ENCODE peak calls at places on chromosomes 6 and 20, in nine cellular contexts. Z is skeletal muscle cell, F is GM23248, B is bronchial epithelial cell, E is fibroblast of lung, M is GM06990, U is NT2/D1, C is lower leg skin, D is brain microvascular endothelial cell. H is an unnamed sample.

GRCh38 chr6:44655368-44656342 is 268.1 kb downstream of the CDC5L start:
- DNase-seq in U (peak; percentile 63), Z (peak; percentile 62), B (peak; percentile 46), C (peak; percentile 89), D (peak; percentile 54), M (peak; percentile 62), F (peak; percentile 76), E (peak; percentile 68), H (peak; percentile 89)

GRCh38 chr6:157768863-157769551 is 54.0 kb upstream of the SNX9 start:
- DNase-seq in U (no peak), F (no peak), Z (no peak), E (no peak), D (no peak), B (no peak), C (no peak), M (no peak), H (no peak)

GRCh38 chr6:39154705-39155104 is 39.7 kb upstream of the SAYSD1 start:
- DNase-seq in B (no peak), U (no peak), D (no peak), Z (no peak), M (no peak), E (no peak), C (no peak), F (no peak), H (no peak)

GRCh38 chr6:10451828-10452509 is 37.1 kb upstream of the TFAP2A start:
- DNase-seq in F (peak; percentile 91), M (no peak), D (peak; percentile 64), U (no peak), Z (peak; percentile 12), E (peak; percentile 38), C (peak; percentile 63), B (peak; percentile 99), H (peak; percentile 14)

GRCh38 chr6:168130168-168130651 is 51.2 kb upstream of the FRMD1 start:
- DNase-seq in M (no peak), U (no peak), C (peak; percentile 8), E (no peak), B (no peak), Z (no peak), D (no peak), F (no peak), H (no peak)

GRCh38 chr20:24783631-24784492 is 165.2 kb upstream of the CST7 start:
- DNase-seq in F (no peak), D (no peak), C (no peak), U (no peak), M (no peak), B (no peak), E (no peak), Z (no peak), H (no peak)

GRCh38 chr20:42082611-42083010 is 464.4 kb upstream of the CHD6 start:
- DNase-seq in C (peak; percentile 56), D (peak; percentile 0), Z (no peak), B (peak; percentile 8), M (no peak), U (no peak), F (peak; percentile 13), E (peak; percentile 11), H (no peak)

GRCh38 chr20:24917797-24918578 is 31.1 kb upstream of the CST7 start:
- DNase-seq in M (peak; percentile 65), U (peak; percentile 59), F (peak; percentile 78), D (peak; percentile 61), B (peak; percentile 29), Z (peak; percentile 17), C (peak; percentile 41), E (peak; percentile 68), H (peak; percentile 59)

GRCh38 chr6:21842875-21843274 is 249.3 kb downstream of the SOX4 start:
- DNase-seq in F (no peak), E (no peak), C (no peak), B (peak; percentile 28), U (no peak), D (no peak), M (no peak), Z (no peak), H (no peak)

GRCh38 chr6:130453230-130453629 is 87.4 kb downstream of the TMEM200A start:
- DNase-seq in F (peak; percentile 80), Z (no peak), B (peak; percentile 59), E (no peak), C (no peak), D (peak; percentile 90), U (no peak), M (no peak), H (peak; percentile 40)

GRCh38 chr6:836276-836853 is 143.4 kb upstream of the EXOC2 start:
- DNase-seq in F (no peak), B (peak; percentile 73), U (no peak), C (no peak), Z (no peak), D (no peak), E (no peak), M (no peak), H (no peak)

GRCh38 chr20:24953621-24954133 is 4.6 kb downstream of the CST7 start:
- DNase-seq in Z (no peak), F (no peak), U (no peak), C (no peak), M (no peak), B (no peak), D (no peak), E (no peak), H (no peak)

GRCh38 chr20:13117200-13117599 is 103.9 kb upstream of the ISM1 start:
- DNase-seq in B (no peak), U (no peak), Z (no peak), M (no peak), C (no peak), E (no peak), F (no peak), D (no peak), H (no peak)

GRCh38 chr6:56491606-56492328 is 150.9 kb downstream of the DST start:
- DNase-seq in M (no peak), C (no peak), B (no peak), F (peak; percentile 53), E (peak; percentile 39), Z (peak; percentile 62), D (peak; percentile 54), U (no peak), H (no peak)

GRCh38 chr6:113596907-113597583 is 260.1 kb upstream of the MARCKS start:
- DNase-seq in Z (peak; percentile 80), B (peak; percentile 32), C (no peak), D (peak; percentile 74), E (peak; percentile 46), U (no peak), F (peak; percentile 61), M (no peak), H (peak; percentile 95)

GRCh38 chr20:57618091-57618765 is 2.0 kb downstream of the ZBP1 start:
- DNase-seq in Z (no peak), D (no peak), E (no peak), C (no peak), U (no peak), B (peak; percentile 83), F (peak; percentile 37), M (no peak), H (no peak)

GRCh38 chr6:144544266-144544830 is 259.2 kb downstream of the UTRN start:
- DNase-seq in Z (no peak), D (no peak), B (no peak), E (no peak), F (no peak), U (no peak), M (peak; percentile 12), C (no peak), H (no peak)

GRCh38 chr6:144547409-144547808 is 262.3 kb downstream of the UTRN start:
- DNase-seq in B (no peak), U (no peak), M (no peak), Z (no peak), F (peak; percentile 69), E (no peak), D (no peak), C (no peak), H (no peak)

GRCh38 chr6:144548525-144548924 is 263.4 kb downstream of the UTRN start:
- DNase-seq in D (no peak), Z (no peak), E (no peak), M (no peak), B (no peak), U (no peak), C (no peak), F (no peak), H (no peak)

GRCh38 chr6:144546807-144547206 is 261.7 kb downstream of the UTRN start:
- DNase-seq in M (no peak), E (no peak), F (no peak), Z (no peak), D (no peak), B (no peak), U (no peak), C (no peak), H (no peak)

DNA sequence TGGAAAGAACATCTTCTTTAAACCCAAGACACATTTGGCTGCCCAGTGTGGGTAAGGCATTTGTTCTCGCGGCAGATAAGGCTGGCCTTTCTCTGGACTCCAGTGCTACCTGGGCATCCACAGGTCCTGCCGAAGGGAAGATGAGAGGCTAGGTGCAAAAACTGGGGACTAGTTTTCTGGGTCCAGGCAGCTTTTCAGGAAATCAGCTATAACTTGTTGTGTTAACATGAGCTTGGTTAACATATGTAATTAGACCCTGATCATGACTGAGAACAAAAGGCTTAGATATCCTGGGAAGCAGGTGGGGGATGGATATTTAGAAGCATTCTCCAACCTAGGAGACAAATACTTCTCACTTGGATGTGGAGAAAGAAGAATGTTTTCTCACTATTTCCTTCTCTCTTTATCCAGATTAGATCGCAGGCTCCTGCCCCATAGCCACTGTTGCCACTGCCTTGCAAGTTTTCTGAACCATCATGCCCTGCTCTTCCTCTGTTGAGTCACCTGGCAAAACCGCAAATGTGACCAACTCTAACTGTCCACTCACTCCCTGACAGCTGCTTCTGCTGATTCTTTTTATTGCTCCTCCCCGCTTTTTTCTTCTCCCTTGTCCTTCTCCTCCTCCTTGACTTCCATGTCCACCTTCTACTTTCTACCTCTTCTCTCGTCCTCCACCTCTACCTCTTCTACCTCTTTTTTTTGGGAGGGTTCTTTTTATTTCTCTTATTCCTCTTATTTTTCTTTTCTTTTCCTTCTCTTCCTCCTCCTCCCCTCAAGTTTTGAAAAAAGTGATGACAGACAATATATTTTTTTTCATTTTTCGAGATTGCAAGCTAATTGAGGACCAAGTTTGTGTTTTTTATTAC is 258.1 kb downstream of the UTRN start:
- DNase-seq in E (peak; percentile 13), D (peak; percentile 38), F (peak; percentile 82), C (no peak), M (no peak), U (no peak), B (peak; percentile 21), Z (no peak), H (peak; percentile 21)
- H3K4me3 ChIP-seq in E (no peak overlapping the region), D (no peak overlapping the region), F (no peak overlapping the region), C (no peak overlapping the region), M (no peak overlapping the region), U (no peak overlapping the region), B (no peak overlapping the region), Z (no peak overlapping the region), H (no peak overlapping the region)

GRCh38 chr6:138182939-138183791 is 21.4 kb downstream of the ARFGEF3 start:
- DNase-seq in U (no peak), F (no peak), M (no peak), E (no peak), D (no peak), C (no peak), Z (no peak), B (no peak), H (no peak)
- H3K4me3 ChIP-seq in U (no peak overlapping the region), F (no peak overlapping the region), M (no peak overlapping the region), E (no peak overlapping the region), D (no peak overlapping the region), C (no peak overlapping the region), Z (no peak overlapping the region), B (no peak overlapping the region), H (no peak overlapping the region)

GRCh38 chr20:22305391-22305790 is 279.0 kb downstream of the FOXA2 start:
- DNase-seq in M (no peak), F (no peak), D (no peak), Z (no peak), U (no peak), C (no peak), B (no peak), E (no peak), H (no peak)
- H3K4me3 ChIP-seq in M (no peak overlapping the region), F (no peak overlapping the region), D (no peak overlapping the region), Z (no peak overlapping the region), U (no peak overlapping the region), C (no peak overlapping the region), B (no peak overlapping the region), E (no peak overlapping the region), H (no peak overlapping the region)

GRCh38 chr6:119148825-119149525 is 70.5 kb upstream of the FAM184A start:
- DNase-seq in U (no peak), B (peak; percentile 14), C (no peak), M (no peak), E (no peak), Z (no peak), F (peak; percentile 81), D (peak; percentile 18), H (peak; percentile 23)
- H3K4me3 ChIP-seq in U (no peak overlapping the region), B (no peak overlapping the region), C (no peak overlapping the region), M (no peak overlapping the region), E (no peak overlapping the region), Z (no peak overlapping the region), F (peak overlapping the region; percentile 70), D (no peak overlapping the region), H (peak overlapping the region; percentile 76)